ENCODE peak calls at places on chromosomes 11 and 22, in seven cellular contexts. One of them, this sample, is unnamed.

GRCh38 chr11:72787262-72788104 is 6.4 kb downstream of the STARD10 start:
- DNase-seq in H1: peak; percentile 54
- DNase-seq in ovary: no peak
- DNase-seq in sigmoid colon: no peak
- DNase-seq in GM12878: no peak
- DNase-seq in A549: no peak
- DNase-seq in transverse colon: peak; percentile 72
- DNase-seq in this sample: no peak

GRCh38 chr22:42399315-42400271 is 32.6 kb downstream of the NFAM1 start:
- DNase-seq in H1: no peak
- DNase-seq in ovary: no peak
- DNase-seq in sigmoid colon: no peak
- DNase-seq in GM12878: no peak
- DNase-seq in A549: no peak
- DNase-seq in transverse colon: peak; percentile 40
- DNase-seq in this sample: no peak

GRCh38 chr11:67373916-67374570 is 645 bp upstream of the CLCF1 start:
- DNase-seq in H1: peak; percentile 79
- DNase-seq in ovary: peak; percentile 79
- DNase-seq in sigmoid colon: peak; percentile 92
- DNase-seq in GM12878: no peak
- DNase-seq in A549: peak; percentile 100
- DNase-seq in transverse colon: peak; percentile 83
- DNase-seq in this sample: peak; percentile 67

GRCh38 chr11:115984228-115984627 is 480.0 kb upstream of the CADM1 start:
- DNase-seq in H1: no peak
- DNase-seq in ovary: no peak
- DNase-seq in sigmoid colon: no peak
- DNase-seq in GM12878: no peak
- DNase-seq in A549: no peak
- DNase-seq in transverse colon: no peak
- DNase-seq in this sample: no peak

GRCh38 chr11:125621995-125622394 is 3.0 kb upstream of the CHEK1 start:
- DNase-seq in H1: no peak
- DNase-seq in ovary: no peak
- DNase-seq in sigmoid colon: no peak
- DNase-seq in GM12878: no peak
- DNase-seq in A549: peak; percentile 7
- DNase-seq in transverse colon: no peak
- DNase-seq in this sample: no peak

GRCh38 chr22:22558972-22559603 is at the start of gene PRAME:
- DNase-seq in H1: peak; percentile 34
- DNase-seq in ovary: peak; percentile 59
- DNase-seq in sigmoid colon: no peak
- DNase-seq in GM12878: peak; percentile 11
- DNase-seq in A549: peak; percentile 93
- DNase-seq in transverse colon: peak; percentile 72
- DNase-seq in this sample: peak; percentile 8

GRCh38 chr11:118441770-118442169 is 5.5 kb downstream of the KMT2A start:
- DNase-seq in H1: no peak
- DNase-seq in ovary: no peak
- DNase-seq in sigmoid colon: no peak
- DNase-seq in GM12878: no peak
- DNase-seq in A549: no peak
- DNase-seq in transverse colon: no peak
- DNase-seq in this sample: no peak

GRCh38 chr11:113493205-113493604 is 18.0 kb upstream of the DRD2 start:
- DNase-seq in H1: no peak
- DNase-seq in ovary: no peak
- DNase-seq in sigmoid colon: no peak
- DNase-seq in GM12878: no peak
- DNase-seq in A549: no peak
- DNase-seq in transverse colon: no peak
- DNase-seq in this sample: no peak

GRCh38 chr11:129440028-129440630 is 64.5 kb downstream of the BARX2 start:
- DNase-seq in H1: peak; percentile 39
- DNase-seq in ovary: no peak
- DNase-seq in sigmoid colon: no peak
- DNase-seq in GM12878: no peak
- DNase-seq in A549: peak; percentile 17
- DNase-seq in transverse colon: no peak
- DNase-seq in this sample: no peak

GRCh38 chr11:36037031-36037430 is 93.2 kb downstream of the LDLRAD3 start:
- DNase-seq in H1: no peak
- DNase-seq in ovary: peak; percentile 40
- DNase-seq in sigmoid colon: no peak
- DNase-seq in GM12878: no peak
- DNase-seq in A549: no peak
- DNase-seq in transverse colon: no peak
- DNase-seq in this sample: no peak

GRCh38 chr11:57249384-57250319 is 12.6 kb upstream of the APLNR start:
- DNase-seq in H1: no peak
- DNase-seq in ovary: peak; percentile 73
- DNase-seq in sigmoid colon: peak; percentile 72
- DNase-seq in GM12878: no peak
- DNase-seq in A549: peak; percentile 68
- DNase-seq in transverse colon: peak; percentile 75
- DNase-seq in this sample: peak; percentile 82

GRCh38 chr11:132895340-132895739 is 637.0 kb downstream of the OPCML start:
- DNase-seq in H1: no peak
- DNase-seq in ovary: no peak
- DNase-seq in sigmoid colon: no peak
- DNase-seq in GM12878: no peak
- DNase-seq in A549: no peak
- DNase-seq in transverse colon: no peak
- DNase-seq in this sample: no peak

GRCh38 chr22:31844941-31845340 is 91.1 kb downstream of the DEPDC5 start:
- DNase-seq in H1: no peak
- DNase-seq in ovary: no peak
- DNase-seq in sigmoid colon: no peak
- DNase-seq in GM12878: no peak
- DNase-seq in A549: no peak
- DNase-seq in transverse colon: no peak
- DNase-seq in this sample: no peak

GRCh38 chr22:31841029-31841827 is 87.4 kb downstream of the DEPDC5 start:
- DNase-seq in H1: no peak
- DNase-seq in ovary: no peak
- DNase-seq in sigmoid colon: no peak
- DNase-seq in GM12878: no peak
- DNase-seq in A549: no peak
- DNase-seq in transverse colon: no peak
- DNase-seq in this sample: no peak

GRCh38 chr22:31843526-31843925 is 89.7 kb downstream of the DEPDC5 start:
- DNase-seq in H1: no peak
- DNase-seq in ovary: no peak
- DNase-seq in sigmoid colon: no peak
- DNase-seq in GM12878: no peak
- DNase-seq in A549: no peak
- DNase-seq in transverse colon: no peak
- DNase-seq in this sample: no peak

GRCh38 chr22:31850135-31850534 is 94.2 kb upstream of the YWHAH start:
- DNase-seq in H1: no peak
- DNase-seq in ovary: no peak
- DNase-seq in sigmoid colon: no peak
- DNase-seq in GM12878: no peak
- DNase-seq in A549: no peak
- DNase-seq in transverse colon: no peak
- DNase-seq in this sample: no peak

DNA sequence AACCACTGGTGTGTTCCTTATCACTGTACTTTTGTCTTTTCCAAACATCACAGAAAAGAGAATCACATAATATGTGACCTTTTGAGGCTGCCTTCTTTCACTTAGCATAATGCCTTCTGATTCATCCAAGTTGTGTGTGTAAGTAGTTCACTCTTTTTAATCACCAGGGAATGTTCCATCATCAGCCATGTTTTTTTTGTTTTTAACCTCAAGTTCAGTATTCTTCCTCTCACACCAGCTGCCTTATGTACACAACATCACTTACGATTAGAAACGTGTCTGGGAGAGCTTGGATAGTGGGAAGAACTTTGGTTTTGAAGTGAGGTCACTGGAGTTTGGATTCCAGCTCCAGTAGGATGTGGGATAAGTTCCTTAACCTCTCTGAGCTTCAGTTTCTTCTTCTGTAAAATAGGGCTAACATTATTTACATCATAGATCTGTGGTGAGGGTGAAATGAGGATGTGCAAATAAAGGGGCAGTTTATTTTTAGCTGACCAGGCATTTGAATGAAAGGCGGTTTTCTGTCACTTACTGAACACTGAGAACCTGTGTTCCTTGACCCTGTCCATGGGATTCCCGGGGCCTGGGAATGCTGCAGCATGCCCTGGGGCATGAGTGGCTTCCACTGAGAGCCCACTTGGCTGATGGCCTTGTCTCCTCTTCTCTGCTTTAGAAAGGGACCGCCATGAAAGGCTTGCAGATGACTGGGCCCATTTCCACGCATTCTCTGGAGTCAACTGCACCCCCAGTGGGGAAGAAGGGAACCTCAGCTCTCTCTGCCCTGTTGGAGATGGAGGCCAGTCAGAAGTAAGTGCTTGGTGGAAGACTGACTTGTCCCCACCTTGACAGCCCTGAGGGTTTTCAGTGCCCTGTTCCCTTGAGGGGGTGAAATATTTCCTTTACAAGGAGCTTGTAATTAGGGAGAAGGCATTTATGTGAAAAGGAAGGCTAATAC is 92.6 kb downstream of the DEPDC5 start:
- DNase-seq in H1: no peak
- DNase-seq in ovary: no peak
- DNase-seq in sigmoid colon: no peak
- DNase-seq in GM12878: no peak
- DNase-seq in A549: peak; percentile 20
- DNase-seq in transverse colon: no peak
- DNase-seq in this sample: no peak
- TF ChIP-seq CTCF in H1: peak; percentile 58
- TF ChIP-seq CTCF in ovary: no peak
- TF ChIP-seq CTCF in sigmoid colon: no peak
- TF ChIP-seq CTCF in GM12878: peak; percentile 58
- TF ChIP-seq CTCF in A549: no peak
- TF ChIP-seq CTCF in transverse colon: peak; percentile 10
- TF ChIP-seq CTCF in this sample: no peak

GRCh38 chr22:37325024-37325395 is 42.7 kb downstream of the CYTH4 start:
- DNase-seq in H1: no peak
- DNase-seq in ovary: no peak
- DNase-seq in sigmoid colon: no peak
- DNase-seq in GM12878: no peak
- DNase-seq in A549: no peak
- DNase-seq in transverse colon: no peak
- DNase-seq in this sample: no peak

GRCh38 chr22:37329239-37330140 is 47.2 kb downstream of the CYTH4 start:
- DNase-seq in H1: no peak
- DNase-seq in ovary: no peak
- DNase-seq in sigmoid colon: no peak
- DNase-seq in GM12878: no peak
- DNase-seq in A549: peak; percentile 34
- DNase-seq in transverse colon: no peak
- DNase-seq in this sample: no peak

GRCh38 chr22:37328017-37328416 is 45.7 kb downstream of the CYTH4 start:
- DNase-seq in H1: no peak
- DNase-seq in ovary: no peak
- DNase-seq in sigmoid colon: no peak
- DNase-seq in GM12878: no peak
- DNase-seq in A549: peak; percentile 67
- DNase-seq in transverse colon: no peak
- DNase-seq in this sample: no peak

GRCh38 chr22:37324340-37325023 is 42.2 kb downstream of the CYTH4 start:
- DNase-seq in H1: no peak
- DNase-seq in ovary: no peak
- DNase-seq in sigmoid colon: no peak
- DNase-seq in GM12878: no peak
- DNase-seq in A549: no peak
- DNase-seq in transverse colon: no peak
- DNase-seq in this sample: no peak

DNA sequence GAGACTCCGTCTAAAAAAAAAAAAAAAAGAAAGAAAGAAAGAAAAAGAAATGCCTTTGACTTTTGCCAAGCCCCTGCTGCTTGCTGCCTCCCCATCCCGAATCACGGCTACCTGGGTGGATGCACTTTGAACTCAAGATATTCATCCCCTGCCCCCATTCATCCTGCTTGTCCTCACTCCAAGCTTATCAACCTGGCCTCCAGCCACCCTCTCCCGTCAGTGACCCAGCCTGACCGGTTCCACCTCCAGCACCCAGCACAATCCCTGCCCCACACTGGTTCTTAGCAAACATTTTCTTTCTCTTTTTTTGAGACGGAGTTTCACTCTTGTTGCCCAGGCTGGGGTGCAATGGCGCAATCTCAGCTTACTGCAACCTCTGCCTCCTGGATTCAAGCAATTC is 44.4 kb downstream of the CYTH4 start:
- DNase-seq in H1: no peak
- DNase-seq in ovary: no peak
- DNase-seq in sigmoid colon: no peak
- DNase-seq in GM12878: no peak
- DNase-seq in A549: no peak
- DNase-seq in transverse colon: peak; percentile 58
- DNase-seq in this sample: no peak
- TF ChIP-seq EP300 in H1: no peak
- TF ChIP-seq EP300 in ovary: no peak
- TF ChIP-seq EP300 in sigmoid colon: no peak
- TF ChIP-seq EP300 in GM12878: no peak
- TF ChIP-seq EP300 in A549: no peak
- TF ChIP-seq EP300 in transverse colon: no peak
- TF ChIP-seq EP300 in this sample: no peak

DNA sequence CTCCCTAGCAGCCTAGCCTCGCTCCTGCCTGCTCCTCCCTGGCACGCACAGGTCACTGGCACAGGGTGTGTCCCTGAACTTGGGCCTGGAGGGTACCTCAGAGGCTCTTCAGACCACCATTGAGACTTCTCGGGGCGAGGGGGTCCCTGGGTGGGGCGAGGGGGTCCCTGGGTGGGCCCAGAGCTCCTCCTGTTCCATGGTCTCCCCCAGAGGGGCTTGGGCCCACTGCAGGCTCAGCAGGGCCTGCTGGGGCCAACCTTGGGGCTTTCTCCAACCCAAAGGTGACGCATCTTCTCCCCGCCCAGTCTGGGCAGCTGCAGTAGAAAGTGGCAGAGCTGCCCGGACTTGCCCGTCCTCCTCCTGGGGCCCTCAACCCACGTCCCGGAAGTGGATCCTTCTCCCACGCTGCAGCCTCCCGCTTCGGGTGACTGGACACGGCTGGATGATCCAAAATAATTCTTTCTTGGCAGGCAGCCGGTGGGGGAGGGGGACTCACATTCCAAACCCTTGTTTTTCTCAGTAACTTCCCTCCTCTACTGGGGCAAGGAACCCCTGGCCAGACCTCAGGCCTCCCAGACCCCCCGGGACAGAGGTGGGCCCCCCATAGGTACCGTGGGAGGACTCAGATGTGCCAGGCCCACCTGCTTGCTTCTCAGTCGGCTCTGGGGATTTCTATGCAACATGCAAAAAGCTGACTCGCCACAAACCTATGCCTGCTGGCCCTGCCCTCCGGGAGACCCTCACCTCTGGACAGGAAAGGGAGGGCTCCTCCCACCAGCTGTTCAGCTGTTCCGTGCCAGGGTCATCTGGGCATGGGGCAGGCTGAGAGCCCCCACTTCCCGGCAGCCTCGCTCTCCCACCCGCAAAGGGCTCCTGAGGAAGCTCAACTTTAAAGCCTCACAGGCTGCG is 1.5 kb downstream of the PLXNB2 start:
- DNase-seq in H1: no peak
- DNase-seq in ovary: peak; percentile 90
- DNase-seq in sigmoid colon: peak; percentile 93
- DNase-seq in GM12878: peak; percentile 36
- DNase-seq in A549: peak; percentile 85
- DNase-seq in transverse colon: peak; percentile 89
- DNase-seq in this sample: peak; percentile 53
- H3K4me1 ChIP-seq in H1: peaks cover 31% of the 10 kb centered on the region
- H3K4me1 ChIP-seq in ovary: peaks cover 53% of the 10 kb centered on the region
- H3K4me1 ChIP-seq in sigmoid colon: peaks cover 3% of the 10 kb centered on the region
- H3K4me1 ChIP-seq in GM12878: peaks cover 61% of the 10 kb centered on the region
- H3K4me1 ChIP-seq in A549: peaks cover 60% of the 10 kb centered on the region
- H3K4me1 ChIP-seq in transverse colon: peaks cover 62% of the 10 kb centered on the region
- H3K4me1 ChIP-seq in this sample: peaks cover 70% of the 10 kb centered on the region

GRCh38 chr11:1401656-1402221 is 12.0 kb downstream of the BRSK2 start:
- DNase-seq in H1: no peak
- DNase-seq in ovary: peak; percentile 82
- DNase-seq in sigmoid colon: no peak
- DNase-seq in GM12878: no peak
- DNase-seq in A549: peak; percentile 36
- DNase-seq in transverse colon: peak; percentile 59
- DNase-seq in this sample: peak; percentile 41
- TF ChIP-seq CTCF in H1: no peak
- TF ChIP-seq CTCF in ovary: no peak
- TF ChIP-seq CTCF in sigmoid colon: no peak
- TF ChIP-seq CTCF in GM12878: no peak
- TF ChIP-seq CTCF in A549: no peak
- TF ChIP-seq CTCF in transverse colon: no peak
- TF ChIP-seq CTCF in this sample: no peak

This sample was measured in tibial nerve.